ENCODE peak calls at places on chromosomes 6 and 20, in nine cellular contexts. One of them, this sample, is unnamed.

GRCh38 chr20:13031751-13032150 is 23.0 kb downstream of the SPTLC3 start:
- DNase-seq in SK-N-DZ: no peak
- DNase-seq in EL: no peak
- DNase-seq in adipocyte: no peak
- DNase-seq in nucleus accumbens: no peak
- DNase-seq in astrocyte of the spinal cord: no peak
- DNase-seq in IMR-90: no peak
- DNase-seq in WTC11: no peak
- DNase-seq in neuronal stem cell: no peak
- DNase-seq in this sample: no peak

GRCh38 chr20:37365760-37366638 is 20.1 kb downstream of the SRC start:
- DNase-seq in SK-N-DZ: no peak
- DNase-seq in EL: no peak
- DNase-seq in adipocyte: no peak
- DNase-seq in nucleus accumbens: no peak
- DNase-seq in astrocyte of the spinal cord: no peak
- DNase-seq in IMR-90: no peak
- DNase-seq in WTC11: no peak
- DNase-seq in neuronal stem cell: no peak
- DNase-seq in this sample: no peak

GRCh38 chr20:5780233-5781217 is 30.3 kb downstream of the SHLD1 start:
- DNase-seq in SK-N-DZ: no peak
- DNase-seq in EL: peak; percentile 12
- DNase-seq in adipocyte: no peak
- DNase-seq in nucleus accumbens: no peak
- DNase-seq in astrocyte of the spinal cord: no peak
- DNase-seq in IMR-90: peak; percentile 67
- DNase-seq in WTC11: no peak
- DNase-seq in neuronal stem cell: no peak
- DNase-seq in this sample: no peak

GRCh38 chr20:36065427-36065998 is 89.0 kb upstream of the EPB41L1 start:
- DNase-seq in SK-N-DZ: no peak
- DNase-seq in EL: no peak
- DNase-seq in adipocyte: no peak
- DNase-seq in nucleus accumbens: no peak
- DNase-seq in astrocyte of the spinal cord: no peak
- DNase-seq in IMR-90: no peak
- DNase-seq in WTC11: no peak
- DNase-seq in neuronal stem cell: no peak
- DNase-seq in this sample: no peak

GRCh38 chr6:68082086-68082485 is 553.0 kb upstream of the ADGRB3 start:
- DNase-seq in SK-N-DZ: no peak
- DNase-seq in EL: no peak
- DNase-seq in adipocyte: no peak
- DNase-seq in nucleus accumbens: no peak
- DNase-seq in astrocyte of the spinal cord: peak; percentile 3
- DNase-seq in IMR-90: no peak
- DNase-seq in WTC11: no peak
- DNase-seq in neuronal stem cell: no peak
- DNase-seq in this sample: no peak

GRCh38 chr6:151067684-151068596 is 171.8 kb upstream of the AKAP12 start:
- DNase-seq in SK-N-DZ: no peak
- DNase-seq in EL: peak; percentile 95
- DNase-seq in adipocyte: peak; percentile 93
- DNase-seq in nucleus accumbens: peak; percentile 20
- DNase-seq in astrocyte of the spinal cord: peak; percentile 98
- DNase-seq in IMR-90: peak; percentile 97
- DNase-seq in WTC11: no peak
- DNase-seq in neuronal stem cell: no peak
- DNase-seq in this sample: no peak

GRCh38 chr6:110939429-110939828 is 19.1 kb upstream of the GTF3C6 start:
- DNase-seq in SK-N-DZ: no peak
- DNase-seq in EL: no peak
- DNase-seq in adipocyte: no peak
- DNase-seq in nucleus accumbens: no peak
- DNase-seq in astrocyte of the spinal cord: no peak
- DNase-seq in IMR-90: no peak
- DNase-seq in WTC11: no peak
- DNase-seq in neuronal stem cell: no peak
- DNase-seq in this sample: no peak

GRCh38 chr6:111027219-111027618 is 45.4 kb downstream of the RPF2 start:
- DNase-seq in SK-N-DZ: no peak
- DNase-seq in EL: no peak
- DNase-seq in adipocyte: no peak
- DNase-seq in nucleus accumbens: no peak
- DNase-seq in astrocyte of the spinal cord: no peak
- DNase-seq in IMR-90: no peak
- DNase-seq in WTC11: no peak
- DNase-seq in neuronal stem cell: no peak
- DNase-seq in this sample: no peak

This sample was measured in WERI-Rb-1.